ENCODE peak calls at places on chromosomes 3 and 15, in five cellular contexts. One of them, this sample, is unnamed.

GRCh38 chr3:10248984-10249748 is 907 bp downstream of the TATDN2 start:
- DNase-seq in stimulated activated naive CD8-positive, alpha-beta T cell treated with anti-CD3 and anti-CD28 coated beads, Interleukin-15, Interleukin-2, amounts not matched to agents 100 U/mL and 50 U/mL, for 24 hours: peak; percentile 86
- DNase-seq in NCI-H1092: no peak
- DNase-seq in NCI-H1694 treated with DMSO at 0.1 percent for 48 hours: no peak
- DNase-seq in activated CD4-positive, alpha-beta T cell treated with anti-CD3 and anti-CD28 coated beads for 1 hour: peak; percentile 26
- DNase-seq in this sample: peak; percentile 71

GRCh38 chr3:191387441-191388077 is 57.2 kb upstream of the UTS2B start:
- DNase-seq in stimulated activated naive CD8-positive, alpha-beta T cell treated with anti-CD3 and anti-CD28 coated beads, Interleukin-15, Interleukin-2, amounts not matched to agents 100 U/mL and 50 U/mL, for 24 hours: no peak
- DNase-seq in NCI-H1092: no peak
- DNase-seq in NCI-H1694 treated with DMSO at 0.1 percent for 48 hours: no peak
- DNase-seq in activated CD4-positive, alpha-beta T cell treated with anti-CD3 and anti-CD28 coated beads for 1 hour: no peak
- DNase-seq in this sample: no peak

GRCh38 chr3:98185180-98185579 is 18.7 kb downstream of the OR5H15 start:
- DNase-seq in stimulated activated naive CD8-positive, alpha-beta T cell treated with anti-CD3 and anti-CD28 coated beads, Interleukin-15, Interleukin-2, amounts not matched to agents 100 U/mL and 50 U/mL, for 24 hours: no peak
- DNase-seq in NCI-H1092: no peak
- DNase-seq in NCI-H1694 treated with DMSO at 0.1 percent for 48 hours: no peak
- DNase-seq in activated CD4-positive, alpha-beta T cell treated with anti-CD3 and anti-CD28 coated beads for 1 hour: no peak
- DNase-seq in this sample: no peak

GRCh38 chr3:190058486-190059241 is 62.0 kb downstream of the P3H2 start:
- DNase-seq in stimulated activated naive CD8-positive, alpha-beta T cell treated with anti-CD3 and anti-CD28 coated beads, Interleukin-15, Interleukin-2, amounts not matched to agents 100 U/mL and 50 U/mL, for 24 hours: no peak
- DNase-seq in NCI-H1092: no peak
- DNase-seq in NCI-H1694 treated with DMSO at 0.1 percent for 48 hours: no peak
- DNase-seq in activated CD4-positive, alpha-beta T cell treated with anti-CD3 and anti-CD28 coated beads for 1 hour: no peak
- DNase-seq in this sample: no peak

GRCh38 chr3:156633335-156633734 is 41.1 kb upstream of the TIPARP start:
- DNase-seq in stimulated activated naive CD8-positive, alpha-beta T cell treated with anti-CD3 and anti-CD28 coated beads, Interleukin-15, Interleukin-2, amounts not matched to agents 100 U/mL and 50 U/mL, for 24 hours: no peak
- DNase-seq in NCI-H1092: no peak
- DNase-seq in NCI-H1694 treated with DMSO at 0.1 percent for 48 hours: no peak
- DNase-seq in activated CD4-positive, alpha-beta T cell treated with anti-CD3 and anti-CD28 coated beads for 1 hour: no peak
- DNase-seq in this sample: no peak

GRCh38 chr3:169790687-169791429 is 17.7 kb downstream of the MYNN start:
- DNase-seq in stimulated activated naive CD8-positive, alpha-beta T cell treated with anti-CD3 and anti-CD28 coated beads, Interleukin-15, Interleukin-2, amounts not matched to agents 100 U/mL and 50 U/mL, for 24 hours: no peak
- DNase-seq in NCI-H1092: no peak
- DNase-seq in NCI-H1694 treated with DMSO at 0.1 percent for 48 hours: no peak
- DNase-seq in activated CD4-positive, alpha-beta T cell treated with anti-CD3 and anti-CD28 coated beads for 1 hour: no peak
- DNase-seq in this sample: no peak

GRCh38 chr15:76059320-76060097 is at the start of gene TMEM266:
- DNase-seq in stimulated activated naive CD8-positive, alpha-beta T cell treated with anti-CD3 and anti-CD28 coated beads, Interleukin-15, Interleukin-2, amounts not matched to agents 100 U/mL and 50 U/mL, for 24 hours: peak; percentile 54
- DNase-seq in NCI-H1092: peak; percentile 6
- DNase-seq in NCI-H1694 treated with DMSO at 0.1 percent for 48 hours: peak; percentile 5
- DNase-seq in activated CD4-positive, alpha-beta T cell treated with anti-CD3 and anti-CD28 coated beads for 1 hour: no peak
- DNase-seq in this sample: peak; percentile 94

GRCh38 chr3:3191675-3192480 is 12.4 kb upstream of the CRBN start:
- DNase-seq in stimulated activated naive CD8-positive, alpha-beta T cell treated with anti-CD3 and anti-CD28 coated beads, Interleukin-15, Interleukin-2, amounts not matched to agents 100 U/mL and 50 U/mL, for 24 hours: no peak
- DNase-seq in NCI-H1092: no peak
- DNase-seq in NCI-H1694 treated with DMSO at 0.1 percent for 48 hours: no peak
- DNase-seq in activated CD4-positive, alpha-beta T cell treated with anti-CD3 and anti-CD28 coated beads for 1 hour: no peak
- DNase-seq in this sample: peak; percentile 46

GRCh38 chr3:196454935-196455334 is 22.7 kb upstream of the UBXN7 start:
- DNase-seq in stimulated activated naive CD8-positive, alpha-beta T cell treated with anti-CD3 and anti-CD28 coated beads, Interleukin-15, Interleukin-2, amounts not matched to agents 100 U/mL and 50 U/mL, for 24 hours: no peak
- DNase-seq in NCI-H1092: no peak
- DNase-seq in NCI-H1694 treated with DMSO at 0.1 percent for 48 hours: no peak
- DNase-seq in activated CD4-positive, alpha-beta T cell treated with anti-CD3 and anti-CD28 coated beads for 1 hour: no peak
- DNase-seq in this sample: no peak

GRCh38 chr3:170523248-170523647 is 62.6 kb downstream of the SLC7A14 start:
- DNase-seq in stimulated activated naive CD8-positive, alpha-beta T cell treated with anti-CD3 and anti-CD28 coated beads, Interleukin-15, Interleukin-2, amounts not matched to agents 100 U/mL and 50 U/mL, for 24 hours: no peak
- DNase-seq in NCI-H1092: no peak
- DNase-seq in NCI-H1694 treated with DMSO at 0.1 percent for 48 hours: no peak
- DNase-seq in activated CD4-positive, alpha-beta T cell treated with anti-CD3 and anti-CD28 coated beads for 1 hour: no peak
- DNase-seq in this sample: no peak

GRCh38 chr15:77016321-77016695 is 21.4 kb downstream of the PSTPIP1 start:
- DNase-seq in stimulated activated naive CD8-positive, alpha-beta T cell treated with anti-CD3 and anti-CD28 coated beads, Interleukin-15, Interleukin-2, amounts not matched to agents 100 U/mL and 50 U/mL, for 24 hours: no peak
- DNase-seq in NCI-H1092: no peak
- DNase-seq in NCI-H1694 treated with DMSO at 0.1 percent for 48 hours: no peak
- DNase-seq in activated CD4-positive, alpha-beta T cell treated with anti-CD3 and anti-CD28 coated beads for 1 hour: no peak
- DNase-seq in this sample: no peak

GRCh38 chr3:173396191-173397041 is 1.1 kb upstream of the NLGN1 start:
- DNase-seq in stimulated activated naive CD8-positive, alpha-beta T cell treated with anti-CD3 and anti-CD28 coated beads, Interleukin-15, Interleukin-2, amounts not matched to agents 100 U/mL and 50 U/mL, for 24 hours: no peak
- DNase-seq in NCI-H1092: peak; percentile 36
- DNase-seq in NCI-H1694 treated with DMSO at 0.1 percent for 48 hours: peak; percentile 66
- DNase-seq in activated CD4-positive, alpha-beta T cell treated with anti-CD3 and anti-CD28 coated beads for 1 hour: no peak
- DNase-seq in this sample: no peak

GRCh38 chr15:90553248-90553745 is 23.6 kb downstream of the CRTC3 start:
- DNase-seq in stimulated activated naive CD8-positive, alpha-beta T cell treated with anti-CD3 and anti-CD28 coated beads, Interleukin-15, Interleukin-2, amounts not matched to agents 100 U/mL and 50 U/mL, for 24 hours: no peak
- DNase-seq in NCI-H1092: no peak
- DNase-seq in NCI-H1694 treated with DMSO at 0.1 percent for 48 hours: no peak
- DNase-seq in activated CD4-positive, alpha-beta T cell treated with anti-CD3 and anti-CD28 coated beads for 1 hour: no peak
- DNase-seq in this sample: no peak

GRCh38 chr3:192364296-192364695 is 363.0 kb downstream of the FGF12 start:
- DNase-seq in stimulated activated naive CD8-positive, alpha-beta T cell treated with anti-CD3 and anti-CD28 coated beads, Interleukin-15, Interleukin-2, amounts not matched to agents 100 U/mL and 50 U/mL, for 24 hours: no peak
- DNase-seq in NCI-H1092: no peak
- DNase-seq in NCI-H1694 treated with DMSO at 0.1 percent for 48 hours: peak; percentile 23
- DNase-seq in activated CD4-positive, alpha-beta T cell treated with anti-CD3 and anti-CD28 coated beads for 1 hour: no peak
- DNase-seq in this sample: no peak

GRCh38 chr3:133506215-133506901 is 67.1 kb upstream of the CDV3 start:
- DNase-seq in stimulated activated naive CD8-positive, alpha-beta T cell treated with anti-CD3 and anti-CD28 coated beads, Interleukin-15, Interleukin-2, amounts not matched to agents 100 U/mL and 50 U/mL, for 24 hours: peak; percentile 20
- DNase-seq in NCI-H1092: no peak
- DNase-seq in NCI-H1694 treated with DMSO at 0.1 percent for 48 hours: no peak
- DNase-seq in activated CD4-positive, alpha-beta T cell treated with anti-CD3 and anti-CD28 coated beads for 1 hour: no peak
- DNase-seq in this sample: no peak

GRCh38 chr3:101942356-101942755 is 93.0 kb downstream of the NFKBIZ start:
- DNase-seq in stimulated activated naive CD8-positive, alpha-beta T cell treated with anti-CD3 and anti-CD28 coated beads, Interleukin-15, Interleukin-2, amounts not matched to agents 100 U/mL and 50 U/mL, for 24 hours: no peak
- DNase-seq in NCI-H1092: no peak
- DNase-seq in NCI-H1694 treated with DMSO at 0.1 percent for 48 hours: no peak
- DNase-seq in activated CD4-positive, alpha-beta T cell treated with anti-CD3 and anti-CD28 coated beads for 1 hour: no peak
- DNase-seq in this sample: no peak

GRCh38 chr15:29835301-29835700 is 13.0 kb upstream of the TJP1 start:
- DNase-seq in stimulated activated naive CD8-positive, alpha-beta T cell treated with anti-CD3 and anti-CD28 coated beads, Interleukin-15, Interleukin-2, amounts not matched to agents 100 U/mL and 50 U/mL, for 24 hours: no peak
- DNase-seq in NCI-H1092: no peak
- DNase-seq in NCI-H1694 treated with DMSO at 0.1 percent for 48 hours: no peak
- DNase-seq in activated CD4-positive, alpha-beta T cell treated with anti-CD3 and anti-CD28 coated beads for 1 hour: no peak
- DNase-seq in this sample: no peak

GRCh38 chr3:141294300-141294699 is 62.7 kb downstream of the PXYLP1 start:
- DNase-seq in stimulated activated naive CD8-positive, alpha-beta T cell treated with anti-CD3 and anti-CD28 coated beads, Interleukin-15, Interleukin-2, amounts not matched to agents 100 U/mL and 50 U/mL, for 24 hours: no peak
- DNase-seq in NCI-H1092: no peak
- DNase-seq in NCI-H1694 treated with DMSO at 0.1 percent for 48 hours: no peak
- DNase-seq in activated CD4-positive, alpha-beta T cell treated with anti-CD3 and anti-CD28 coated beads for 1 hour: no peak
- DNase-seq in this sample: no peak

GRCh38 chr15:57312006-57312322 is 64.3 kb upstream of the CGNL1 start:
- DNase-seq in stimulated activated naive CD8-positive, alpha-beta T cell treated with anti-CD3 and anti-CD28 coated beads, Interleukin-15, Interleukin-2, amounts not matched to agents 100 U/mL and 50 U/mL, for 24 hours: no peak
- DNase-seq in NCI-H1092: no peak
- DNase-seq in NCI-H1694 treated with DMSO at 0.1 percent for 48 hours: no peak
- DNase-seq in activated CD4-positive, alpha-beta T cell treated with anti-CD3 and anti-CD28 coated beads for 1 hour: no peak
- DNase-seq in this sample: no peak

GRCh38 chr15:57594479-57594878 is 2.8 kb downstream of the MYZAP start:
- DNase-seq in stimulated activated naive CD8-positive, alpha-beta T cell treated with anti-CD3 and anti-CD28 coated beads, Interleukin-15, Interleukin-2, amounts not matched to agents 100 U/mL and 50 U/mL, for 24 hours: no peak
- DNase-seq in NCI-H1092: no peak
- DNase-seq in NCI-H1694 treated with DMSO at 0.1 percent for 48 hours: no peak
- DNase-seq in activated CD4-positive, alpha-beta T cell treated with anti-CD3 and anti-CD28 coated beads for 1 hour: no peak
- DNase-seq in this sample: no peak

GRCh38 chr3:13673207-13673606 is 124.3 kb downstream of the FBLN2 start:
- DNase-seq in stimulated activated naive CD8-positive, alpha-beta T cell treated with anti-CD3 and anti-CD28 coated beads, Interleukin-15, Interleukin-2, amounts not matched to agents 100 U/mL and 50 U/mL, for 24 hours: no peak
- DNase-seq in NCI-H1092: no peak
- DNase-seq in NCI-H1694 treated with DMSO at 0.1 percent for 48 hours: no peak
- DNase-seq in activated CD4-positive, alpha-beta T cell treated with anti-CD3 and anti-CD28 coated beads for 1 hour: no peak
- DNase-seq in this sample: no peak

GRCh38 chr3:108311797-108312196 is 15.4 kb downstream of the HHLA2 start:
- DNase-seq in stimulated activated naive CD8-positive, alpha-beta T cell treated with anti-CD3 and anti-CD28 coated beads, Interleukin-15, Interleukin-2, amounts not matched to agents 100 U/mL and 50 U/mL, for 24 hours: no peak
- DNase-seq in NCI-H1092: no peak
- DNase-seq in NCI-H1694 treated with DMSO at 0.1 percent for 48 hours: no peak
- DNase-seq in activated CD4-positive, alpha-beta T cell treated with anti-CD3 and anti-CD28 coated beads for 1 hour: no peak
- DNase-seq in this sample: peak; percentile 2

GRCh38 chr15:99703603-99704443 is 29.4 kb downstream of the LYSMD4 start:
- DNase-seq in stimulated activated naive CD8-positive, alpha-beta T cell treated with anti-CD3 and anti-CD28 coated beads, Interleukin-15, Interleukin-2, amounts not matched to agents 100 U/mL and 50 U/mL, for 24 hours: no peak
- DNase-seq in NCI-H1092: no peak
- DNase-seq in NCI-H1694 treated with DMSO at 0.1 percent for 48 hours: peak; percentile 24
- DNase-seq in activated CD4-positive, alpha-beta T cell treated with anti-CD3 and anti-CD28 coated beads for 1 hour: no peak
- DNase-seq in this sample: peak; percentile 23

GRCh38 chr3:161914703-161915102 is 418.1 kb downstream of the OTOL1 start:
- DNase-seq in stimulated activated naive CD8-positive, alpha-beta T cell treated with anti-CD3 and anti-CD28 coated beads, Interleukin-15, Interleukin-2, amounts not matched to agents 100 U/mL and 50 U/mL, for 24 hours: no peak
- DNase-seq in NCI-H1092: peak; percentile 79
- DNase-seq in NCI-H1694 treated with DMSO at 0.1 percent for 48 hours: peak; percentile 27
- DNase-seq in activated CD4-positive, alpha-beta T cell treated with anti-CD3 and anti-CD28 coated beads for 1 hour: no peak
- DNase-seq in this sample: peak; percentile 0

GRCh38 chr15:100053476-100054121 is 288.2 kb downstream of the ADAMTS17 start:
- DNase-seq in stimulated activated naive CD8-positive, alpha-beta T cell treated with anti-CD3 and anti-CD28 coated beads, Interleukin-15, Interleukin-2, amounts not matched to agents 100 U/mL and 50 U/mL, for 24 hours: no peak
- DNase-seq in NCI-H1092: no peak
- DNase-seq in NCI-H1694 treated with DMSO at 0.1 percent for 48 hours: no peak
- DNase-seq in activated CD4-positive, alpha-beta T cell treated with anti-CD3 and anti-CD28 coated beads for 1 hour: no peak
- DNase-seq in this sample: no peak

GRCh38 chr3:14481018-14481645 is 59.0 kb downstream of the GRIP2 start:
- DNase-seq in stimulated activated naive CD8-positive, alpha-beta T cell treated with anti-CD3 and anti-CD28 coated beads, Interleukin-15, Interleukin-2, amounts not matched to agents 100 U/mL and 50 U/mL, for 24 hours: no peak
- DNase-seq in NCI-H1092: no peak
- DNase-seq in NCI-H1694 treated with DMSO at 0.1 percent for 48 hours: no peak
- DNase-seq in activated CD4-positive, alpha-beta T cell treated with anti-CD3 and anti-CD28 coated beads for 1 hour: no peak
- DNase-seq in this sample: no peak

GRCh38 chr15:67063689-67064606 is 1.5 kb upstream of the SMAD3 start:
- DNase-seq in stimulated activated naive CD8-positive, alpha-beta T cell treated with anti-CD3 and anti-CD28 coated beads, Interleukin-15, Interleukin-2, amounts not matched to agents 100 U/mL and 50 U/mL, for 24 hours: peak; percentile 49
- DNase-seq in NCI-H1092: no peak
- DNase-seq in NCI-H1694 treated with DMSO at 0.1 percent for 48 hours: no peak
- DNase-seq in activated CD4-positive, alpha-beta T cell treated with anti-CD3 and anti-CD28 coated beads for 1 hour: no peak
- DNase-seq in this sample: peak; percentile 92

GRCh38 chr3:138441742-138442141 is 7.3 kb downstream of the ESYT3 start:
- DNase-seq in stimulated activated naive CD8-positive, alpha-beta T cell treated with anti-CD3 and anti-CD28 coated beads, Interleukin-15, Interleukin-2, amounts not matched to agents 100 U/mL and 50 U/mL, for 24 hours: no peak
- DNase-seq in NCI-H1092: no peak
- DNase-seq in NCI-H1694 treated with DMSO at 0.1 percent for 48 hours: no peak
- DNase-seq in activated CD4-positive, alpha-beta T cell treated with anti-CD3 and anti-CD28 coated beads for 1 hour: no peak
- DNase-seq in this sample: no peak

GRCh38 chr3:128307029-128307633 is 153.8 kb downstream of the EEFSEC start:
- DNase-seq in stimulated activated naive CD8-positive, alpha-beta T cell treated with anti-CD3 and anti-CD28 coated beads, Interleukin-15, Interleukin-2, amounts not matched to agents 100 U/mL and 50 U/mL, for 24 hours: no peak
- DNase-seq in NCI-H1092: no peak
- DNase-seq in NCI-H1694 treated with DMSO at 0.1 percent for 48 hours: peak; percentile 13
- DNase-seq in activated CD4-positive, alpha-beta T cell treated with anti-CD3 and anti-CD28 coated beads for 1 hour: no peak
- DNase-seq in this sample: no peak

GRCh38 chr15:50883903-50884302 is 24.6 kb upstream of the AP4E1 start:
- DNase-seq in stimulated activated naive CD8-positive, alpha-beta T cell treated with anti-CD3 and anti-CD28 coated beads, Interleukin-15, Interleukin-2, amounts not matched to agents 100 U/mL and 50 U/mL, for 24 hours: peak; percentile 37
- DNase-seq in NCI-H1092: no peak
- DNase-seq in NCI-H1694 treated with DMSO at 0.1 percent for 48 hours: no peak
- DNase-seq in activated CD4-positive, alpha-beta T cell treated with anti-CD3 and anti-CD28 coated beads for 1 hour: no peak
- DNase-seq in this sample: peak; percentile 31

GRCh38 chr3:45994661-45995369 is 809 bp downstream of the FYCO1 start:
- DNase-seq in stimulated activated naive CD8-positive, alpha-beta T cell treated with anti-CD3 and anti-CD28 coated beads, Interleukin-15, Interleukin-2, amounts not matched to agents 100 U/mL and 50 U/mL, for 24 hours: peak; percentile 63
- DNase-seq in NCI-H1092: no peak
- DNase-seq in NCI-H1694 treated with DMSO at 0.1 percent for 48 hours: no peak
- DNase-seq in activated CD4-positive, alpha-beta T cell treated with anti-CD3 and anti-CD28 coated beads for 1 hour: no peak
- DNase-seq in this sample: peak; percentile 75

GRCh38 chr3:23834082-23834870 is 28.5 kb downstream of the UBE2E1 start:
- DNase-seq in stimulated activated naive CD8-positive, alpha-beta T cell treated with anti-CD3 and anti-CD28 coated beads, Interleukin-15, Interleukin-2, amounts not matched to agents 100 U/mL and 50 U/mL, for 24 hours: no peak
- DNase-seq in NCI-H1092: no peak
- DNase-seq in NCI-H1694 treated with DMSO at 0.1 percent for 48 hours: no peak
- DNase-seq in activated CD4-positive, alpha-beta T cell treated with anti-CD3 and anti-CD28 coated beads for 1 hour: no peak
- DNase-seq in this sample: no peak

GRCh38 chr3:159785276-159785675 is 203.4 kb upstream of the IL12A start:
- DNase-seq in stimulated activated naive CD8-positive, alpha-beta T cell treated with anti-CD3 and anti-CD28 coated beads, Interleukin-15, Interleukin-2, amounts not matched to agents 100 U/mL and 50 U/mL, for 24 hours: no peak
- DNase-seq in NCI-H1092: no peak
- DNase-seq in NCI-H1694 treated with DMSO at 0.1 percent for 48 hours: no peak
- DNase-seq in activated CD4-positive, alpha-beta T cell treated with anti-CD3 and anti-CD28 coated beads for 1 hour: no peak
- DNase-seq in this sample: no peak

GRCh38 chr3:170180107-170180951 is 1.2 kb downstream of the PHC3 start:
- DNase-seq in stimulated activated naive CD8-positive, alpha-beta T cell treated with anti-CD3 and anti-CD28 coated beads, Interleukin-15, Interleukin-2, amounts not matched to agents 100 U/mL and 50 U/mL, for 24 hours: peak; percentile 18
- DNase-seq in NCI-H1092: no peak
- DNase-seq in NCI-H1694 treated with DMSO at 0.1 percent for 48 hours: no peak
- DNase-seq in activated CD4-positive, alpha-beta T cell treated with anti-CD3 and anti-CD28 coated beads for 1 hour: no peak
- DNase-seq in this sample: peak; percentile 28

GRCh38 chr3:151660890-151661289 is 72.8 kb upstream of the AADACL2 start:
- DNase-seq in stimulated activated naive CD8-positive, alpha-beta T cell treated with anti-CD3 and anti-CD28 coated beads, Interleukin-15, Interleukin-2, amounts not matched to agents 100 U/mL and 50 U/mL, for 24 hours: no peak
- DNase-seq in NCI-H1092: no peak
- DNase-seq in NCI-H1694 treated with DMSO at 0.1 percent for 48 hours: peak; percentile 31
- DNase-seq in activated CD4-positive, alpha-beta T cell treated with anti-CD3 and anti-CD28 coated beads for 1 hour: no peak
- DNase-seq in this sample: no peak

GRCh38 chr3:125357032-125357658 is 18.0 kb downstream of the ZNF148 start:
- DNase-seq in stimulated activated naive CD8-positive, alpha-beta T cell treated with anti-CD3 and anti-CD28 coated beads, Interleukin-15, Interleukin-2, amounts not matched to agents 100 U/mL and 50 U/mL, for 24 hours: peak; percentile 72
- DNase-seq in NCI-H1092: peak; percentile 33
- DNase-seq in NCI-H1694 treated with DMSO at 0.1 percent for 48 hours: no peak
- DNase-seq in activated CD4-positive, alpha-beta T cell treated with anti-CD3 and anti-CD28 coated beads for 1 hour: peak; percentile 31
- DNase-seq in this sample: no peak